ENCODE peak calls at places on chromosomes 12 and 14, in seven cellular contexts. A is spleen, B is adrenal gland, Y is transverse colon, S is stomach, I is A549, D is right lobe of liver. Z is an unnamed sample.

GRCh38 chr12:110088936-110089335 is 35.2 kb upstream of the IFT81 start:
- DNase-seq in A (no peak), B (no peak), Y (no peak), S (no peak), I (no peak), D (no peak), Z (no peak)

GRCh38 chr12:52246720-52247621 is 13.9 kb downstream of the KRT7 start:
- DNase-seq in A (no peak), B (peak; percentile 85), Y (no peak), S (peak; percentile 41), I (peak; percentile 80), D (no peak), Z (peak; percentile 68)

GRCh38 chr14:44149597-44149996 is 357.5 kb downstream of the FSCB start:
- DNase-seq in A (no peak), B (no peak), Y (no peak), S (no peak), I (peak; percentile 52), D (peak; percentile 44), Z (no peak)

GRCh38 chr12:60035835-60036234 is 440.0 kb downstream of the SLC16A7 start:
- DNase-seq in A (no peak), B (no peak), Y (no peak), S (no peak), I (no peak), D (no peak), Z (no peak)

GRCh38 chr12:4849024-4849594 is 60.6 kb upstream of the KCNA1 start:
- DNase-seq in A (no peak), B (no peak), Y (no peak), S (no peak), I (peak; percentile 39), D (no peak), Z (no peak)

GRCh38 chr12:29286081-29286800 is 94.7 kb downstream of the ERGIC2 start:
- DNase-seq in A (no peak), B (no peak), Y (no peak), S (no peak), I (no peak), D (no peak), Z (no peak)

GRCh38 chr12:31958601-31959000 is 614 bp upstream of the RESF1 start:
- DNase-seq in A (no peak), B (no peak), Y (no peak), S (no peak), I (peak; percentile 42), D (no peak), Z (no peak)

GRCh38 chr12:88947486-88948043 is 367.3 kb upstream of the KITLG start:
- DNase-seq in A (no peak), B (no peak), Y (no peak), S (no peak), I (no peak), D (no peak), Z (no peak)

GRCh38 chr14:46686652-46687051 is 35.1 kb upstream of the RPL10L start:
- DNase-seq in A (no peak), B (no peak), Y (no peak), S (no peak), I (no peak), D (no peak), Z (no peak)

GRCh38 chr12:27331299-27331926 is 1.2 kb upstream of the BMAL2 start:
- DNase-seq in A (no peak), B (peak; percentile 43), Y (no peak), S (no peak), I (peak; percentile 83), D (no peak), Z (no peak)

GRCh38 chr12:132558861-132559623 is 51.3 kb downstream of the LRCOL1 start:
- DNase-seq in A (peak; percentile 87), B (no peak), Y (no peak), S (no peak), I (no peak), D (no peak), Z (no peak)

GRCh38 chr14:87148655-87149054 is 844.3 kb downstream of the GALC start:
- DNase-seq in A (no peak), B (no peak), Y (no peak), S (no peak), I (no peak), D (no peak), Z (no peak)

GRCh38 chr12:23757541-23757962 is 191.9 kb downstream of the SOX5 start:
- DNase-seq in A (no peak), B (no peak), Y (no peak), S (no peak), I (no peak), D (no peak), Z (no peak)

GRCh38 chr14:87002831-87003230 is 990.2 kb downstream of the GALC start:
- DNase-seq in A (no peak), B (no peak), Y (no peak), S (no peak), I (no peak), D (no peak), Z (no peak)

GRCh38 chr12:52907092-52907810 is 2.4 kb upstream of the KRT8 start:
- DNase-seq in A (no peak), B (peak; percentile 71), Y (peak; percentile 92), S (peak; percentile 94), I (peak; percentile 70), D (peak; percentile 69), Z (peak; percentile 44)

GRCh38 chr14:98955036-98955740 is 316.8 kb downstream of the BCL11B start:
- DNase-seq in A (no peak), B (no peak), Y (no peak), S (no peak), I (no peak), D (no peak), Z (peak; percentile 65)

GRCh38 chr12:114450019-114450418 is 44.1 kb upstream of the TBX5 start:
- DNase-seq in A (no peak), B (no peak), Y (no peak), S (no peak), I (no peak), D (no peak), Z (no peak)

GRCh38 chr14:101598571-101599233 is 37.4 kb downstream of the DIO3 start:
- DNase-seq in A (no peak), B (no peak), Y (no peak), S (no peak), I (no peak), D (peak; percentile 27), Z (no peak)

GRCh38 chr12:66297080-66297479 is 5.2 kb upstream of the HELB start:
- DNase-seq in A (no peak), B (no peak), Y (no peak), S (no peak), I (no peak), D (no peak), Z (no peak)

GRCh38 chr12:12716151-12716844 is 870 bp upstream of the CDKN1B start:
- DNase-seq in A (no peak), B (no peak), Y (no peak), S (no peak), I (peak; percentile 30), D (no peak), Z (no peak)

GRCh38 chr12:3294481-3294911 is 196.5 kb upstream of the PRMT8 start:
- DNase-seq in A (no peak), B (no peak), Y (no peak), S (no peak), I (no peak), D (no peak), Z (no peak)

GRCh38 chr14:34113051-34113511 is 162.2 kb upstream of the EGLN3 start:
- DNase-seq in A (no peak), B (no peak), Y (no peak), S (no peak), I (peak; percentile 65), D (no peak), Z (no peak)

DNA sequence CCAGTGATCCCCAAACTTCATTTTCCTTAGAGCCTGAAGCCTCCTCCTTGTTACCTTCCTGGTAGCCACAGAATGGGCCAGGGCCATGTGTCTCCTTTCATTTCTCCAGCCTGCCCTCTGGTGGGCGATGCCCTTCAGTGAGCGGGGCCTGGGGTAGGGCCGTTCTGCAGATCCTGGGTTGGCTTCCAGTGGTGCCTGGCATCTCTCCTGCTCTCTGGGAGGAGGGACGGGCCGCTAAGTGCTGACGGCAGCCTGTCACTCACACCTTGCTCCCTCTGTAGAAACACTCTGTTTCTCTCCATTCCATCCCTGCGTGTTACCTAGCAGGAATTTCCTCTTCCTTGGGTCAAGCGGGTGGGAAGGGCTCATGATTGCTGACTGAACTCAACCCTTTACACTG is 232.1 kb downstream of the CACNA1C start:
- DNase-seq in A (peak; percentile 86), B (peak; percentile 68), Y (peak; percentile 83), S (peak; percentile 66), I (peak; percentile 50), D (peak; percentile 66), Z (peak; percentile 90)
- H3K4me3 ChIP-seq in A (no peak overlapping the region), B (no peak overlapping the region), Y (no peak overlapping the region), S (no peak overlapping the region), I (no peak overlapping the region), D (no peak overlapping the region), Z (no peak overlapping the region)

GRCh38 chr12:48156648-48157015 is 683 bp downstream of the ASB8 start:
- DNase-seq in A (no peak), B (no peak), Y (no peak), S (no peak), I (no peak), D (no peak), Z (no peak)

GRCh38 chr12:48160807-48161206 is 3.5 kb upstream of the ASB8 start:
- DNase-seq in A (no peak), B (no peak), Y (no peak), S (no peak), I (no peak), D (no peak), Z (no peak)

GRCh38 chr12:48159976-48160525 is 2.7 kb upstream of the ASB8 start:
- DNase-seq in A (no peak), B (no peak), Y (no peak), S (no peak), I (no peak), D (no peak), Z (no peak)

GRCh38 chr12:48157889-48158370 is 615 bp upstream of the ASB8 start:
- DNase-seq in A (no peak), B (no peak), Y (no peak), S (no peak), I (no peak), D (no peak), Z (no peak)

GRCh38 chr12:48157016-48157888 is at the start of gene ASB8:
- DNase-seq in A (peak; percentile 99), B (peak; percentile 98), Y (peak; percentile 99), S (peak; percentile 99), I (peak; percentile 99), D (peak; percentile 99), Z (peak; percentile 100)
- TF ChIP-seq POLR2A in A (peak; percentile 11), B (peak; percentile 74), Y (peak; percentile 53), S (no peak), I (peak; percentile 36), D (peak; percentile 68), Z (no peak)

GRCh38 chr12:121789233-121789781 is 4.2 kb downstream of the RHOF start:
- DNase-seq in A (peak; percentile 93), B (peak; percentile 17), Y (peak; percentile 59), S (no peak), I (no peak), D (no peak), Z (no peak)
- TF ChIP-seq CTCF in A (no peak), B (no peak), Y (no peak), S (no peak), I (no peak), D (no peak), Z (no peak)

DNA sequence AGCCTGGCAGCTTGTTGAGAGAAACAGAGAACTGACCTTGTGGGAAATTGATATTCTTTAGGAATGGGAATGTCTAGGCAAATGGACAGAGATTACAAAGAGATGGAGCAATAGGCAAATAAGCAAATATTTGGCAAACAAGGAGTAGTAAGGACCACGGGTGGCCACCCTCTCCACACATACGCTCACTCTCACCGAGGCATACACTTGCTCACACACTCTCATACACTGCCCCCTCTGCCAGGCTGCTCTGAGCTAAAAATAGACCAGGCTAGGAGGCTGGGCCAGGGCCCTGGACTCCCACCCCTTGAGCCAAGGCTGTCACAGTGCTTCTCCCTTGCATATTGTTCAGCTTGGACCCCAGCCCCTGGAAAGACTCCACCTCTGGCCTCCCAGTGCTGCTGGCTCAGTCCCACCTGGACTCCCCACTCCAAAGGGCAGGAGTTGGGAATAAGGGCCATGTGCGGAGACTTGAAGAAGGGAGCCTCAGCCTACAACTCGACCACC is 1.1 kb downstream of the PPP1R1A start:
- DNase-seq in A (no peak), B (no peak), Y (no peak), S (peak; percentile 28), I (peak; percentile 33), D (peak; percentile 93), Z (no peak)
- H3K4me3 ChIP-seq in A (no peak overlapping the region), B (no peak overlapping the region), Y (no peak overlapping the region), S (peak overlapping the region; percentile 61), I (no peak overlapping the region), D (peak overlapping the region; percentile 58), Z (no peak overlapping the region)

Z was measured in lower leg skin.